ENCODE peak calls at places on chromosomes 7 and 10, in five cellular contexts. I is GM23248, J is fibroblast of lung, Y is PC-9, V is H9. W is an unnamed sample.
A peak's percentile ranks its signal among the peaks of the same experiment; 100 is the strongest.

GRCh38 chr10:80488539-80489066 is 34.5 kb downstream of the TSPAN14 start:
- DNase-seq in V (no peak), Y (no peak), J (no peak), I (no peak), W (no peak)

GRCh38 chr10:3323865-3324498 is 151.4 kb upstream of the PITRM1 start:
- DNase-seq in V (no peak), I (peak; percentile 93), Y (no peak), J (no peak), W (no peak)

GRCh38 chr10:132048294-132048667 is 17.5 kb upstream of the JAKMIP3 start:
- DNase-seq in J (no peak), Y (no peak), I (no peak), V (no peak), W (no peak)

GRCh38 chr7:1533569-1534329 is 3.2 kb downstream of the MAFK start:
- DNase-seq in I (peak; percentile 97), J (peak; percentile 80), Y (peak; percentile 89), V (no peak), W (peak; percentile 89)

GRCh38 chr7:13778967-13779366 is 210.5 kb downstream of the ETV1 start:
- DNase-seq in J (peak; percentile 21), Y (no peak), I (peak; percentile 74), V (no peak), W (no peak)

GRCh38 chr7:157292770-157293412 is 43.9 kb upstream of the DNAJB6 start:
- DNase-seq in I (no peak), Y (peak; percentile 82), J (no peak), V (peak; percentile 63), W (no peak)

GRCh38 chr7:138726288-138726687 is 25.1 kb upstream of the SVOPL start:
- DNase-seq in V (peak; percentile 51), J (no peak), Y (no peak), I (no peak), W (no peak)

GRCh38 chr7:150716368-150716767 is at the start of gene GIMAP1:
- DNase-seq in J (no peak), V (no peak), Y (no peak), I (no peak), W (peak; percentile 88)

GRCh38 chr10:75512534-75512933 is 81.1 kb downstream of the LRMDA start:
- DNase-seq in J (peak; percentile 78), V (peak; percentile 49), Y (no peak), I (no peak), W (no peak)

GRCh38 chr10:35218339-35218955 is 91.8 kb downstream of the CREM start:
- DNase-seq in Y (peak; percentile 66), I (peak; percentile 94), V (peak; percentile 72), J (peak; percentile 94), W (peak; percentile 86)

GRCh38 chr10:71693377-71693776 is 26.2 kb downstream of the C10orf105 start:
- DNase-seq in I (peak; percentile 10), Y (no peak), J (no peak), V (no peak), W (peak; percentile 92)

GRCh38 chr10:77005901-77006300 is 631.7 kb downstream of the KCNMA1 start:
- DNase-seq in V (no peak), I (no peak), Y (peak; percentile 11), J (no peak), W (no peak)

GRCh38 chr7:30521532-30521931 is 16.9 kb upstream of the GGCT start:
- DNase-seq in Y (no peak), J (peak; percentile 35), V (no peak), I (peak; percentile 76), W (no peak)

GRCh38 chr10:132364594-132364970 is 32.4 kb upstream of the PWWP2B start:
- DNase-seq in J (no peak), V (no peak), Y (no peak), I (peak; percentile 22), W (no peak)

DNA sequence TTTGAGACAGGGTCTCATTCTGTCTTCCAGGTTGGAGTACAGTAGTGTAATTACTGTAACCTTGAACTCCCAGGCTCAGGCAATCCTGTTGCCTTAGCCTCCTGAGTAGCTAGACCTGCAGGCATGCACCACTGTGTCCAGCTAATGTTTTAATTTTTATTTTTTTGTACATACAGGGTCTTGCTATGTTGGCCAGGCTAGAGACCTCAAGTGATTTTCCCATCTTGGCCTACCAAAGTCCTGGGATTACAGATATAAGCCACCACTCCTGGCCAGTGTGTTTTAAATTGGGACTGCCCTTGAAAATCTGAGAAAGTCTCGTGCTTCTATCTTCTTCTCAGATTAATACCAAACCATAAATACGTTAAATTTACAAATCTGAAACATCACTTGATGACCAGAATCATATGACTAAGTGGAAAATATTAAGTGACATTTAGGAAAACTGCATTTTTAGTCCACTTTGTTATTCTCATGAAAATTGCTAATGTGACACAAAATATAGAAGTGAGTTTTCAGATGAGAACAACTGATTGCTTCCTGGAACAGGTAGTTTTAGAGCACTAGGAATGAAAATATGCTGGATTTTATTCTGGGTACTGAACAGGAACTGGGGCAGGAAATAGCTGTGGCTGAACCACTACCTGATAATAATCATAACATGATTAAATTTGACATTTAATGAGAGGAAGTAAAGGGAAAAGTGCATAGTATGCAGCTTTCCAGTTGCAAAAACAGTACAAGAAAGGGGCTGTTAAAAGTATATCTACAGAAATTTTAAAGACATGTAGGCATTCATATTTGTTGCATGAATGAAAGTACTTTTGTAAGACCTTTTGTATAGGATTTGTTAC is 4.2 kb downstream of the PHTF2 start:
- DNase-seq in I (no peak), J (no peak), V (no peak), Y (no peak), W (peak; percentile 41)
- H3K79me2 ChIP-seq in I (peaks cover 91% of the 10 kb centered on the region), J (peaks cover 63% of the 10 kb centered on the region), V (peaks cover 2% of the 10 kb centered on the region), Y (peaks cover 32% of the 10 kb centered on the region), W (peaks cover 56% of the 10 kb centered on the region)

DNA sequence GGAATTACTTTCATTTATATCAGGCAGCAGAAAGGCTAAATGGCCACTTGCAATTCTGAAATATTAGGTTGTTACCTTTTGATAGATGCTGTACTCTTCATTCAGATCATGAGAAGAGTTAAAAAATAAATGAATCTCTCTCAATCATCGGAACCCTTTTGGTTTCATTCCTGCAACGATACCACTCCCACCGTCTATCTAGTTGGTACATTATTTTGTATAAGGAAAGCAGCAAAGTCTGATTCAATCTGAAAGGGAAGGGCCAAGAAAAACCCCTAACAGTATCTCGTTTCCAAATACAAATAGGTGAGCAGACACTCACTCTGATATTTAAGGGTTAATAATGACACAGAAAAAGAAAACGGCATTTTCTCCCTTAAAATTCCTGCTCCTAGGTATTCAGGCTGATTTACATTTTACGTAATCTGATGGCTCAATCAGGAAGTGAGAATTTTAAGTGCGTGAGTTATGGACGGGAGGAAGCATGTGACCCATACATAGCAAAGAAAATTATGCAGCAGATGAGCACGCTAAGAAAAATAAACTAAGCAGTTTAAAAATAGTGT is 209.4 kb upstream of the KLF14 start:
- DNase-seq in I (peak; percentile 75), J (peak; percentile 92), V (no peak), Y (no peak), W (peak; percentile 75)
- H2AFZ ChIP-seq in I (no peak overlapping the region), J (no peak overlapping the region), V (no peak overlapping the region), Y (no peak overlapping the region), W (peak overlapping the region; percentile 44)

DNA sequence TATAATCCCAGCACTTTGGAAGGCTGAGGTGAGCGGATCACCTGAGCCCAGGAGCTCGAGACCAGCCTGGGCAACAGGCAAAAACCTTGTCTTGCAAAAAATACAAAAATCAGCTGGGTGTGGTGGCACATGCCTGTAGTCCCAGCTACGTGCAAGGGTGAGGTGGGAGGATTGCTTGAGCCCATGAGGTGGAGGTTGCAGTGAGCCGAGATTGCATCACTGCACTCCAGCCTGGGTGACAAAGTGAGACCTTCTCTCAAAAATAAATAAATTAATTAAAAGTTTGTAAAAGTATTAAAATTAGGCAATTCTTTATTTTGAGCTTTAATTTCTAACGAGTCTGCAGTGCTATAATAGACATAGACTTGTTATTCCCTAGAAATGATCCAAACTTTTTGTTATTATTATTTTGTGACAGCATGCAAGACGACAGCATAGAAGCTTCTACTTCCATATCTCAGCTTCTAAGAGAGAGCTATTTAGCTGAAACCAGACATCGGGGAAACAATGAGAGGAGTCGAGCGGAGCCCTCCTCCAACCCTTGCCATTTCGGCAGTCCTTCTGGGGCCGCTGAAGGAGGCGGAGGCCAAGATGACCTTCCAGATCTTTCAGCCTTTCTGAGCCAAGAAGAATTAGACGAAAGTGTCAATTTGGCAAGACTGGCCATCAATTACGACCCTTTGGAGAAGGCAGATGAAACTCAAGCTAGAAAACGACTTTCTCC is 11.9 kb downstream of the MYPN start:
- DNase-seq in Y (no peak), J (no peak), V (no peak), I (no peak), W (no peak)
- H3K79me2 ChIP-seq in Y (no peaks in the 10 kb centered on the region), J (no peaks in the 10 kb centered on the region), V (no peaks in the 10 kb centered on the region), I (peaks cover 57% of the 10 kb centered on the region), W (no peaks in the 10 kb centered on the region)

GRCh38 chr7:25553580-25554274 is 325.4 kb upstream of the NPVF start:
- DNase-seq in I (no peak), Y (no peak), J (no peak), V (no peak), W (no peak)
- H2AFZ ChIP-seq in I (no peak overlapping the region), Y (no peak overlapping the region), J (no peak overlapping the region), V (no peak overlapping the region), W (no peak overlapping the region)

GRCh38 chr10:68047554-68048327 is 27.3 kb downstream of the HERC4 start:
- DNase-seq in I (peak; percentile 17), Y (no peak), J (no peak), V (no peak), W (no peak)
- H3K79me2 ChIP-seq in I (peaks cover 99% of the 10 kb centered on the region), Y (peaks cover 59% of the 10 kb centered on the region), J (peaks cover 73% of the 10 kb centered on the region), V (no peaks in the 10 kb centered on the region), W (peaks cover 50% of the 10 kb centered on the region)

GRCh38 chr10:104109908-104110662 is 11.9 kb upstream of the SFR1 start:
- DNase-seq in Y (peak; percentile 79), I (peak; percentile 88), V (no peak), J (peak; percentile 54), W (peak; percentile 62)
- H2AFZ ChIP-seq in Y (no peak overlapping the region), I (no peak overlapping the region), V (no peak overlapping the region), J (no peak overlapping the region), W (no peak overlapping the region)